ENCODE peak calls at places on chromosomes 3 and 15, in ten cellular contexts. G is hypothalamus; N is HFF-Myc; V is NCI-H774; B is globus pallidus; L is PC-3; M is activated CD8-positive, alpha-beta memory T cell treated with anti-CD3 and anti-CD28 coated beads for 4 hours; E is kidney glomerular epithelial cell; D is myocyte; F is upper lobe of right lung. Z is an unnamed sample.
A peak's percentile ranks its signal among the peaks of the same experiment; 100 is the strongest.

GRCh38 chr3:192935441-192935840 is 17.8 kb upstream of the MB21D2 start:
- DNase-seq in F (no peak), N (no peak), V (no peak), D (no peak), E (no peak), B (no peak), M (no peak), L (no peak), G (no peak), Z (no peak)

GRCh38 chr3:36944012-36944640 is 728 bp downstream of the TRANK1 start:
- DNase-seq in L (peak; percentile 28), N (no peak), V (no peak), D (peak; percentile 68), B (peak; percentile 20), E (peak; percentile 46), M (no peak), F (peak; percentile 86), G (no peak), Z (peak; percentile 61)

GRCh38 chr3:134564991-134565390 is 79.1 kb downstream of the CEP63 start:
- DNase-seq in D (no peak), E (no peak), N (no peak), G (no peak), V (no peak), M (no peak), B (no peak), F (no peak), L (no peak), Z (no peak)

GRCh38 chr15:88113909-88114308 is 142.6 kb downstream of the NTRK3 start:
- DNase-seq in E (no peak), L (no peak), G (no peak), F (no peak), V (no peak), D (peak; percentile 93), N (no peak), M (no peak), B (no peak), Z (no peak)

GRCh38 chr3:128413003-128413370 is 53.7 kb downstream of the DNAJB8 start:
- DNase-seq in D (no peak), E (no peak), L (no peak), N (no peak), V (no peak), M (no peak), F (no peak), B (no peak), G (no peak), Z (no peak)

GRCh38 chr15:69451951-69452701 is 492 bp upstream of the RPLP1 start:
- DNase-seq in G (no peak), V (no peak), D (no peak), L (no peak), F (no peak), E (no peak), M (no peak), B (no peak), N (no peak), Z (peak; percentile 62)

GRCh38 chr3:20054549-20054987 is 14.3 kb downstream of the KAT2B start:
- DNase-seq in D (peak; percentile 74), V (no peak), N (no peak), M (peak; percentile 69), F (no peak), B (no peak), E (peak; percentile 99), L (peak; percentile 100), G (peak; percentile 38), Z (peak; percentile 100)

GRCh38 chr3:177753498-177754155 is 556.3 kb upstream of the TBL1XR1 start:
- DNase-seq in F (no peak), D (peak; percentile 70), N (no peak), M (no peak), E (no peak), V (no peak), G (no peak), L (peak; percentile 81), B (no peak), Z (peak; percentile 39)

GRCh38 chr15:29925227-29926082 is 103.2 kb upstream of the TJP1 start:
- DNase-seq in E (peak; percentile 97), G (no peak), F (peak; percentile 72), V (no peak), B (peak; percentile 72), M (no peak), L (peak; percentile 97), D (peak; percentile 70), N (no peak), Z (peak; percentile 97)

GRCh38 chr3:53151870-53152269 is 9.1 kb upstream of the PRKCD start:
- DNase-seq in N (no peak), E (no peak), G (no peak), L (no peak), D (no peak), F (no peak), M (no peak), V (no peak), B (no peak), Z (no peak)

GRCh38 chr15:70101459-70102113 is 3.9 kb upstream of the TLE3 start:
- DNase-seq in F (no peak), D (peak; percentile 89), V (peak; percentile 77), M (no peak), G (no peak), B (no peak), N (peak; percentile 90), E (peak; percentile 84), L (peak; percentile 79), Z (peak; percentile 81)

GRCh38 chr3:15682766-15683165 is 81.2 kb downstream of the BTD start:
- DNase-seq in E (no peak), L (no peak), F (no peak), D (no peak), B (no peak), G (no peak), V (no peak), M (no peak), N (no peak), Z (no peak)

GRCh38 chr15:76337739-76338554 is 1.4 kb downstream of the ISL2 start:
- DNase-seq in F (no peak), N (no peak), B (no peak), L (no peak), M (no peak), E (no peak), V (no peak), G (no peak), D (no peak), Z (no peak)

GRCh38 chr3:37861540-37862051 is at the start of gene CTDSPL:
- DNase-seq in B (peak; percentile 43), L (peak; percentile 41), M (no peak), F (peak; percentile 78), E (no peak), V (no peak), G (peak; percentile 23), N (no peak), D (peak; percentile 57), Z (peak; percentile 58)

GRCh38 chr15:60223161-60223560 is 174.6 kb downstream of the ANXA2 start:
- DNase-seq in E (peak; percentile 60), M (no peak), B (peak; percentile 7), L (peak; percentile 48), F (no peak), N (no peak), G (no peak), V (peak; percentile 52), D (no peak), Z (peak; percentile 57)

GRCh38 chr15:70815604-70816003 is 38.4 kb downstream of the LARP6 start:
- DNase-seq in B (no peak), E (no peak), G (no peak), D (no peak), V (peak; percentile 79), F (no peak), N (no peak), M (no peak), L (peak; percentile 92), Z (no peak)

GRCh38 chr3:108472011-108472591 is 38.3 kb downstream of the MYH15 start:
- DNase-seq in L (peak; percentile 95), M (no peak), B (no peak), N (peak; percentile 92), E (peak; percentile 72), D (peak; percentile 76), F (no peak), G (no peak), V (no peak), Z (peak; percentile 93)

GRCh38 chr3:47578119-47578630 is 490 bp downstream of the CSPG5 start:
- DNase-seq in D (no peak), N (no peak), B (peak; percentile 43), V (no peak), E (no peak), G (peak; percentile 22), F (peak; percentile 77), L (no peak), M (peak; percentile 9), Z (no peak)

GRCh38 chr3:172550347-172550943 is 27.2 kb upstream of the TNFSF10 start:
- DNase-seq in N (peak; percentile 48), D (peak; percentile 90), V (no peak), B (no peak), F (no peak), G (no peak), M (peak; percentile 76), E (peak; percentile 92), L (peak; percentile 80), Z (peak; percentile 97)

GRCh38 chr3:133124511-133124910 is 86.3 kb downstream of the TMEM108 start:
- DNase-seq in B (peak; percentile 68), G (peak; percentile 47), L (no peak), V (no peak), D (peak; percentile 50), N (no peak), F (no peak), M (no peak), E (no peak), Z (no peak)

GRCh38 chr3:57852896-57853295 is 96.8 kb downstream of the SLMAP start:
- DNase-seq in F (no peak), N (no peak), L (peak; percentile 54), V (no peak), M (no peak), E (peak; percentile 59), B (no peak), G (no peak), D (peak; percentile 25), Z (peak; percentile 31)

GRCh38 chr15:65791335-65792129 is 561 bp downstream of the DENND4A start:
- DNase-seq in D (peak; percentile 49), N (no peak), M (peak; percentile 31), F (peak; percentile 81), E (peak; percentile 64), L (peak; percentile 26), G (peak; percentile 51), V (peak; percentile 42), B (peak; percentile 64), Z (no peak)

GRCh38 chr15:39623550-39623931 is 42.7 kb downstream of the THBS1 start:
- DNase-seq in L (no peak), E (no peak), D (no peak), M (no peak), N (no peak), B (no peak), F (no peak), G (no peak), V (no peak), Z (no peak)

GRCh38 chr3:153658151-153658550 is 463.0 kb upstream of the ARHGEF26 start:
- DNase-seq in N (no peak), E (no peak), V (no peak), M (no peak), G (no peak), B (no peak), F (no peak), D (no peak), L (no peak), Z (no peak)

GRCh38 chr3:98035208-98035607 is at the start of gene GABRR3:
- DNase-seq in D (no peak), G (no peak), L (no peak), M (no peak), F (no peak), E (no peak), V (no peak), B (no peak), N (no peak), Z (no peak)

GRCh38 chr15:96330450-96331140 is at the start of gene NR2F2:
- DNase-seq in G (peak; percentile 86), E (peak; percentile 97), B (peak; percentile 87), F (peak; percentile 97), V (peak; percentile 91), N (peak; percentile 94), D (peak; percentile 98), M (no peak), L (peak; percentile 97), Z (peak; percentile 99)

GRCh38 chr15:60923925-60924324 is 305.2 kb downstream of the RORA start:
- DNase-seq in E (no peak), F (no peak), M (no peak), D (no peak), V (no peak), G (no peak), L (no peak), B (no peak), N (no peak), Z (no peak)

GRCh38 chr15:58066042-58066867 is 744 bp upstream of the ALDH1A2 start:
- DNase-seq in B (peak; percentile 33), D (peak; percentile 67), V (no peak), G (no peak), N (peak; percentile 2), E (peak; percentile 62), M (no peak), L (peak; percentile 60), F (peak; percentile 87), Z (peak; percentile 64)